ENCODE peak calls at places on chromosomes 13 and 19, in five cellular contexts. O is SK-N-SH, K is HepG2, A is GM12878, R is K562. S is an unnamed sample. For H3K4me1, the result is how much of the 10 kb centered on the place peaks cover.

GRCh38 chr13:105969761-105970160 is 565.7 kb downstream of the EFNB2 start:
- DNase-seq in O (no peak), A (no peak), R (no peak), K (no peak), S (no peak)

GRCh38 chr13:59364508-59365187 is 799.1 kb downstream of the DIAPH3 start:
- DNase-seq in R (no peak), A (no peak), O (peak), K (no peak), S (no peak)

GRCh38 chr13:72163671-72164070 is 296.7 kb upstream of the DACH1 start:
- DNase-seq in A (no peak), K (no peak), R (no peak), O (no peak), S (no peak)

GRCh38 chr19:33273881-33274662 is 28.3 kb downstream of the CEBPA start:
- DNase-seq in K (peak), R (peak), O (no peak), A (no peak), S (no peak)

GRCh38 chr13:97226013-97226412 is 3.9 kb downstream of the MBNL2 start:
- DNase-seq in R (peak), O (no peak), A (no peak), K (no peak), S (no peak)

GRCh38 chr19:2529473-2529918 is 53.6 kb downstream of the GADD45B start:
- DNase-seq in A (no peak), K (peak), R (peak), O (no peak), S (no peak)

GRCh38 chr19:50832666-50833065 is 708 bp downstream of the KLK15 start:
- DNase-seq in O (no peak), A (no peak), K (no peak), R (no peak), S (no peak)

GRCh38 chr19:18802354-18802753 is 11.2 kb upstream of the COMP start:
- DNase-seq in K (peak), R (peak), O (peak), A (no peak), S (peak)

GRCh38 chr19:32976223-32976805 is 4.3 kb downstream of the FAAP24 start:
- DNase-seq in A (no peak), R (peak), K (peak), O (peak), S (peak)

GRCh38 chr13:70042193-70042592 is 65.4 kb upstream of the ATXN8OS start:
- DNase-seq in R (no peak), A (no peak), O (no peak), K (no peak), S (no peak)

GRCh38 chr13:101384929-101385328 is 31.4 kb downstream of the NALCN start:
- DNase-seq in A (no peak), R (no peak), K (no peak), O (no peak), S (no peak)

GRCh38 chr13:30830638-30830965 is 75.5 kb upstream of the MEDAG start:
- DNase-seq in R (no peak), K (no peak), A (no peak), O (no peak), S (no peak)

GRCh38 chr13:75359266-75359665 is 122.7 kb downstream of the TBC1D4 start:
- DNase-seq in O (no peak), A (no peak), K (no peak), R (no peak), S (peak)

GRCh38 chr19:5799247-5800241 is 5.3 kb upstream of the NRTN start:
- DNase-seq in R (peak), O (peak), K (no peak), A (no peak), S (no peak)

GRCh38 chr13:74035881-74036280 is 98.3 kb downstream of the KLF12 start:
- DNase-seq in R (no peak), K (no peak), O (no peak), A (no peak), S (no peak)

GRCh38 chr13:29746167-29746677 is 104.2 kb downstream of the UBL3 start:
- DNase-seq in A (no peak), R (no peak), O (no peak), K (no peak), S (no peak)

GRCh38 chr19:27794444-27795042 is 1418.4 kb downstream of the UQCRFS1 start:
- DNase-seq in K (peak), O (no peak), R (peak), A (no peak), S (peak)

GRCh38 chr13:107200491-107200890 is 632.6 kb upstream of the ARGLU1 start:
- DNase-seq in O (no peak), R (no peak), A (no peak), K (no peak), S (no peak)

GRCh38 chr13:40993987-40994386 is 25.1 kb downstream of the ELF1 start:
- DNase-seq in O (no peak), K (no peak), A (no peak), R (no peak), S (no peak)

GRCh38 chr19:1865172-1866010 is 2.0 kb upstream of the KLF16 start:
- DNase-seq in K (no peak), O (no peak), R (no peak), A (no peak), S (no peak)

GRCh38 chr19:6238643-6239281 is 41.0 kb downstream of the MLLT1 start:
- DNase-seq in R (no peak), K (no peak), O (no peak), A (no peak), S (no peak)

GRCh38 chr13:37198629-37199028 is 93.2 kb upstream of the CSNK1A1L start:
- DNase-seq in K (no peak), A (no peak), R (no peak), O (no peak), S (peak)

GRCh38 chr13:80224468-80224867 is 116.5 kb downstream of the SPRY2 start:
- DNase-seq in O (no peak), A (no peak), R (no peak), K (no peak), S (no peak)

GRCh38 chr19:7775761-7776160 is 12.7 kb downstream of the CLEC4M start:
- DNase-seq in O (no peak), A (no peak), K (no peak), R (no peak), S (no peak)

DNA sequence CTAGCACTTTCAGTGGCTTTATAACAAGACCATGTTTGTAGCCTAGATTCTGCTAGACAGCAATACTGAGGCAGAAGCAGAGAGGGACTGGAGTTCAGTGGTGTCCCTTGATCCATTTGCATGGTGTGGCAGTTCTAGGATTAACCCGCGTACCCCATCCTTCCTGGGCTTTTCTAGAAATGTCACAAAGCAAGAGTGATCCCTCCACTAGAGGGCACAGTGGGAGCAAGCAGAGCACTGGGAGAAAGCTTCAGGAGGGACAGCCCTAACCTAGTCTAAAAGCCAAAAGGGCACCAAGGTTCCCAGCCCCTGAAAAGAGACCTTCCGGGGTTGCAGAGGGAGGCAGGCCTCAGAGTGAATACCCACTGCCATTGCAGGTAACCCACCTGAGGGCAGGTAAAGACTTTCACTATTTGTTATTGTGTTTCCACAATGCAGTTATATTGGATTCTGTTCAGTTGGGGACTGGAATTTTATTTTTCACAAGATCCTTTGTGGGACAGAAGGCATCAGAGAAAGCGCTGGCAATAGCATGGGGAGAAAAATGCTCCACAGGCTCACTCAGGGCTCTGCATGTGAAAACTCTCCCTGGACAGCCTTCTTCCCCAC is 170.6 kb downstream of the FLT1 start:
- DNase-seq in A (peak), R (peak), O (peak), K (peak), S (peak)
- TF ChIP-seq TAF1 in A (no peak), R (no peak), O (no peak), K (no peak), S (no peak)

GRCh38 chr19:16373079-16373478 is 48.5 kb downstream of the KLF2 start:
- DNase-seq in O (no peak), R (no peak), K (no peak), A (no peak), S (no peak)

GRCh38 chr19:16372065-16372915 is 47.7 kb downstream of the KLF2 start:
- DNase-seq in K (no peak), O (no peak), R (no peak), A (no peak), S (no peak)

GRCh38 chr19:16370671-16371391 is 46.2 kb downstream of the KLF2 start:
- DNase-seq in A (no peak), O (no peak), R (no peak), K (no peak), S (no peak)

GRCh38 chr19:16369664-16370576 is 45.3 kb downstream of the KLF2 start:
- DNase-seq in O (no peak), K (no peak), R (no peak), A (no peak), S (no peak)

DNA sequence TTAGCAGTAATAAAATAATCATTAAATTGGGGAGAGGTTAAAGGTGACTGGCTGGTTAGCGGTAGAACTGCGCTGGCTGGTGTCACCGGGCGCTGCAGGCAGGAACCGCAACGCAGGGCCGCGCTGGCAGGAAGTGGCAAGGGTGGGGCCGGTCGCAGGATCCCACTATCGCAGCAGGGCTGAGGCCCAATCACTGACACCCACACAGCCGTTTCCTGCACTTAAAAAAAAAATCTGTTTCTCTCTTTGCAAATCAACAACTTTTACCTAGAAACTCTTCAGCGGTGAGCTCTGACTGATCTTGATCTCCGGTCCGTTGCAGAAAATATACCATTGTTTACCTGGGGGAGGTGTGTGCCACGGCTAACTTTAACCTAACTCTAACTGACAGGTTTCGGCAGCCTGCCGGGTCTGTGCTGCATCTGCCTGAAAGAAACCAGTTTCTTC is 46.9 kb downstream of the KLF2 start:
- DNase-seq in A (peak), K (no peak), R (peak), O (no peak), S (no peak)
- H3K4me1 ChIP-seq in A (half or more), K (under half), R (under half), O (under half), S (under half)

GRCh38 chr13:94412870-94413269 is 66.6 kb downstream of the DCT start:
- DNase-seq in A (no peak), R (no peak), K (no peak), O (no peak), S (no peak)
- TF ChIP-seq TAF1 in A (no peak), R (no peak), K (no peak), O (no peak), S (no peak)

GRCh38 chr19:13847033-13847899 is 29.7 kb upstream of the NANOS3 start:
- DNase-seq in K (peak), O (peak), A (no peak), R (peak), S (peak)
- H3K4me1 ChIP-seq in K (half or more), O (under half), A (under half), R (half or more), S (under half)

DNA sequence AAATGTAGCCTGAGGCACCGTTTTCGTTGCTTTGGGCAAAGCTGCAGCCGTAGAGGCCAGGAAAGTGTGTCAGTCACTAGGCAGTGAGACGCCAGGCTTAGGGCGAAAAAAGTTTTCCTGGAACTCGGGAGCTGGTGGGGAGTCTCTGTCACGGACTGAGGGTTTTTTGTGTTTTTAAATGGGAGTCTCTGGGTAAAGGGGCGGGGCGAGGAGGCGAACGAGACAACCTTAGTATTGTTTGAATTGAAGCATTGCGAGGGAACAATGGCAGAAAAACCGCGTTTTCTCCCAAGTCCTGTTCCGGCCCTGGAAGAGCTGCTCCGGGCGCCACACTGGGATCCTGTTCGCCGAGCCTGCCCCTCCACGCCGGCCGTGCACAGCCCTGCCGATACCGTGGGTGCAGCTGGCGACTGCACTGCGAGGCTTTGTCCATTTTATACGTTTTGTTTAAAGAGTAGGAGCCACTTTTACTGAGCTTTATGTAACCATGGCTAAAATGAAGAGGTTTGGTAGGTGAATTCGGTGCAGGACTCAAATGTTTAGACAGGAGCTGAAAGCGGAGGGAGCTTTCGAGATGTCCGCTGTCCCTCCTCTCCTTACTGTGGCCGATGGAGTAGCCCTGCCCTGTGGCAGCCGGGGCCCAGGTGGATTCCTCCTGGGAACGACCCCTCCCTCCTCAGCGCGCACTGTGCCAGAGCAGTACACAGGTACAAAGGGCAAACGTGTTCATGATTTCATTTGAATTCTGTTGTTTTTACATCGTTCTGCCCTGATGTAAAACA is 1.5 kb downstream of the COL4A2 start:
- DNase-seq in A (no peak), K (no peak), R (no peak), O (peak), S (no peak)
- TF ChIP-seq TAF1 in A (no peak), K (no peak), R (no peak), O (no peak), S (peak)

GRCh38 chr19:37930416-37930815 is 23.4 kb downstream of the SIPA1L3 start:
- DNase-seq in O (no peak), K (peak), A (no peak), R (no peak), S (no peak)
- H3K4me1 ChIP-seq in O (under half), K (half or more), A (half or more), R (under half), S (under half)

GRCh38 chr19:17719730-17720486 is 628 bp downstream of the MAP1S start:
- DNase-seq in O (peak), A (no peak), R (no peak), K (no peak), S (no peak)
- TF ChIP-seq TAF1 in O (no peak), A (no peak), R (no peak), K (no peak), S (no peak)

DNA sequence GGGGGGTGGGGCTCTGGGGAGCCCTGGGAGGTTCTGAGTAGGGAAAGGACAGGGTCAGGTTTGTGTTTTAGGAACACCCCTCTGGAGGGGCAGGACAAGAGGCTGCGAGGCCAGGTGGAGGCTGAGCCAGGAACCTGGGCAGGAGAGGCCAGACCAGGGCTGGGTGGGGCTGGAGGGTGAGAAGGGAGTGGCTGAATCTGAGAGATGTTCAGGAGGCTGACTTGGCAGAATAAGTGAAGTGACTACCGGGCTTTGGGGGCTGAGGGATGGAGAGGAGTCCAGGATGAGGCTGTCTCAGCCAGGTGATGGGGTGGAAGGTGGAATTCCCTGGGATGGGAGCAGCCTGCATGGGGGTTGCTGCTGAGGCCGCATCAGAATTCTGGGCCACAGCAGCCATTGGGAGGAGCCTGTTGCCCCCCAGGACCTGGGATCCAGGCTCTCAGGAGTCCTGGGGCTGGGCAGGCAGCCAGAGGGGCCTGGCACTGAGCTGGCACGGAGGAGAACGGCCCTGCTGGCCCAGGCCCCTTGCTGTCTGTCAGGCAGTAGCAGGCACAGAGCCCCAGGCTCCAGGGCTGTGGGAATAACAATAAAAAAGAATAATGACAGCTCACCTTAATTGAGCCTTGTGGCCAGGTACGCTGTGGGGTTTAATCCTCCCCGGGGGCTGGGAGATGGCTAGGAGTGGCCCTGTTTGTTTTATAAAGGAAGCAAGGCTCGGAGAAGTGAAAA is 3.3 kb downstream of the PPP5C start:
- DNase-seq in O (no peak), A (no peak), R (peak), K (no peak), S (no peak)
- H3K4me1 ChIP-seq in O (under half), A (half or more), R (under half), K (half or more), S (under half)

GRCh38 chr13:47661076-47661475 is 340.0 kb downstream of the SUCLA2 start:
- DNase-seq in K (no peak), O (no peak), R (no peak), A (no peak), S (no peak)
- TF ChIP-seq TAF1 in K (no peak), O (no peak), R (no peak), A (no peak), S (no peak)